ENCODE peak calls at places on chromosomes 13 and 19, in six cellular contexts. R, H, P, F, L and J are unnamed samples. For H3K4me1, the result is how much of the 10 kb centered on the place peaks cover.

GRCh38 chr13:108919036-108919907 is 289.9 kb downstream of the MYO16 start:
- DNase-seq in R (no peak), H (no peak), P (peak), F (no peak), L (no peak), J (peak)

GRCh38 chr13:110233682-110234280 is 73.2 kb downstream of the COL4A1 start:
- DNase-seq in R (no peak), H (no peak), P (no peak), F (no peak), L (no peak), J (peak)

GRCh38 chr13:36453518-36453917 is 21.2 kb downstream of the CCNA1 start:
- DNase-seq in R (no peak), H (peak), P (peak), F (no peak), L (no peak), J (peak)

GRCh38 chr13:73754727-73755292 is 379.4 kb downstream of the KLF12 start:
- DNase-seq in R (peak), H (peak), P (peak), F (peak), L (no peak), J (peak)

GRCh38 chr13:112353856-112354255 is 22.3 kb upstream of the SPACA7 start:
- DNase-seq in R (no peak), H (no peak), P (no peak), F (no peak), L (no peak), J (no peak)

GRCh38 chr13:79674765-79675515 is 194.0 kb downstream of the NDFIP2 start:
- DNase-seq in R (no peak), H (no peak), P (no peak), F (no peak), L (no peak), J (no peak)

GRCh38 chr19:35261356-35262100 is 7.2 kb upstream of the USF2 start:
- DNase-seq in R (no peak), H (no peak), P (no peak), F (no peak), L (peak), J (no peak)

GRCh38 chr13:73198888-73199497 is 140.2 kb downstream of the KLF5 start:
- DNase-seq in R (no peak), H (no peak), P (no peak), F (no peak), L (no peak), J (no peak)

GRCh38 chr19:17766543-17767131 is 15.4 kb downstream of the FCHO1 start:
- DNase-seq in R (peak), H (peak), P (peak), F (peak), L (peak), J (peak)

GRCh38 chr13:25948910-25949309 is 102.9 kb downstream of the SHISA2 start:
- DNase-seq in R (no peak), H (no peak), P (no peak), F (no peak), L (no peak), J (no peak)

GRCh38 chr13:98513837-98514236 is 63.1 kb downstream of the STK24 start:
- DNase-seq in R (no peak), H (no peak), P (no peak), F (no peak), L (no peak), J (no peak)

GRCh38 chr13:60335531-60335930 is 61.5 kb upstream of the TDRD3 start:
- DNase-seq in R (no peak), H (peak), P (peak), F (no peak), L (no peak), J (peak)

GRCh38 chr19:3607398-3608078 is 863 bp upstream of the TBXA2R start:
- DNase-seq in R (no peak), H (peak), P (no peak), F (no peak), L (peak), J (peak)

GRCh38 chr19:45593520-45593919 is 8.5 kb downstream of the GPR4 start:
- DNase-seq in R (no peak), H (no peak), P (no peak), F (no peak), L (no peak), J (no peak)

GRCh38 chr19:49333426-49334288 is 1.5 kb upstream of the CD37 start:
- DNase-seq in R (no peak), H (no peak), P (peak), F (no peak), L (peak), J (peak)

GRCh38 chr19:38683393-38684077 is 36.1 kb downstream of the ACTN4 start:
- DNase-seq in R (no peak), H (peak), P (peak), F (peak), L (peak), J (peak)

GRCh38 chr19:47280183-47280797 is 5.6 kb downstream of the INAFM1 start:
- DNase-seq in R (no peak), H (peak), P (no peak), F (peak), L (peak), J (peak)

GRCh38 chr13:101218484-101218883 is 197.8 kb downstream of the NALCN start:
- DNase-seq in R (no peak), H (no peak), P (peak), F (no peak), L (no peak), J (no peak)

GRCh38 chr13:75963318-75963717 is 327.2 kb downstream of the LMO7 start:
- DNase-seq in R (no peak), H (peak), P (no peak), F (no peak), L (no peak), J (peak)

GRCh38 chr19:33559996-33560395 is 38.4 kb upstream of the PEPD start:
- DNase-seq in R (no peak), H (no peak), P (no peak), F (no peak), L (no peak), J (no peak)

GRCh38 chr19:10292206-10292788 is 2.5 kb downstream of the ICAM5 start:
- DNase-seq in R (peak), H (peak), P (peak), F (no peak), L (peak), J (peak)

GRCh38 chr19:53365899-53366493 is 491 bp downstream of the ZNF525 start:
- DNase-seq in R (no peak), H (no peak), P (no peak), F (peak), L (no peak), J (no peak)

GRCh38 chr19:45468159-45468651 is 409 bp downstream of the FOSB start:
- DNase-seq in R (no peak), H (peak), P (no peak), F (no peak), L (no peak), J (no peak)

GRCh38 chr13:30681489-30682242 is 53.7 kb upstream of the ALOX5AP start:
- DNase-seq in R (no peak), H (no peak), P (peak), F (no peak), L (no peak), J (peak)

GRCh38 chr13:88887045-88887662 is 1216.0 kb downstream of the SLITRK5 start:
- DNase-seq in R (no peak), H (peak), P (no peak), F (no peak), L (peak), J (no peak)

GRCh38 chr19:29833614-29834261 is 21.9 kb downstream of the CCNE1 start:
- DNase-seq in R (no peak), H (no peak), P (no peak), F (no peak), L (no peak), J (no peak)

GRCh38 chr13:75079226-75079625 is 402.7 kb downstream of the TBC1D4 start:
- DNase-seq in R (no peak), H (no peak), P (peak), F (no peak), L (no peak), J (peak)

GRCh38 chr13:106355866-106356265 is 179.6 kb downstream of the EFNB2 start:
- DNase-seq in R (no peak), H (no peak), P (no peak), F (no peak), L (no peak), J (no peak)

GRCh38 chr13:50365683-50366391 is 350.6 kb downstream of the KCNRG start:
- DNase-seq in R (no peak), H (no peak), P (no peak), F (peak), L (no peak), J (no peak)

GRCh38 chr19:3970313-3970807 is 539 bp downstream of the DAPK3 start:
- DNase-seq in R (no peak), H (no peak), P (no peak), F (peak), L (no peak), J (no peak)

GRCh38 chr13:67880916-67881315 is 650.8 kb upstream of the PCDH9 start:
- DNase-seq in R (no peak), H (no peak), P (no peak), F (no peak), L (no peak), J (peak)

GRCh38 chr13:19673473-19674430 is 40.3 kb downstream of the MPHOSPH8 start:
- DNase-seq in R (no peak), H (no peak), P (no peak), F (no peak), L (no peak), J (no peak)

GRCh38 chr19:13024126-13024957 is 29.1 kb downstream of the NFIX start:
- DNase-seq in R (no peak), H (peak), P (peak), F (no peak), L (no peak), J (peak)
- H3K4me1 ChIP-seq in R (under half), H (under half), P (under half), F (under half), L (under half), J (under half)

GRCh38 chr19:7898967-7899366 is 4.7 kb upstream of the MAP2K7 start:
- DNase-seq in R (no peak), H (no peak), P (no peak), F (no peak), L (no peak), J (no peak)

GRCh38 chr19:7899751-7900352 is 3.8 kb upstream of the MAP2K7 start:
- DNase-seq in R (no peak), H (no peak), P (no peak), F (no peak), L (no peak), J (no peak)

GRCh38 chr19:7901337-7901736 is 2.3 kb upstream of the MAP2K7 start:
- DNase-seq in R (no peak), H (no peak), P (no peak), F (no peak), L (no peak), J (no peak)

GRCh38 chr19:7900931-7901330 is 2.7 kb upstream of the MAP2K7 start:
- DNase-seq in R (no peak), H (no peak), P (no peak), F (no peak), L (no peak), J (no peak)

DNA sequence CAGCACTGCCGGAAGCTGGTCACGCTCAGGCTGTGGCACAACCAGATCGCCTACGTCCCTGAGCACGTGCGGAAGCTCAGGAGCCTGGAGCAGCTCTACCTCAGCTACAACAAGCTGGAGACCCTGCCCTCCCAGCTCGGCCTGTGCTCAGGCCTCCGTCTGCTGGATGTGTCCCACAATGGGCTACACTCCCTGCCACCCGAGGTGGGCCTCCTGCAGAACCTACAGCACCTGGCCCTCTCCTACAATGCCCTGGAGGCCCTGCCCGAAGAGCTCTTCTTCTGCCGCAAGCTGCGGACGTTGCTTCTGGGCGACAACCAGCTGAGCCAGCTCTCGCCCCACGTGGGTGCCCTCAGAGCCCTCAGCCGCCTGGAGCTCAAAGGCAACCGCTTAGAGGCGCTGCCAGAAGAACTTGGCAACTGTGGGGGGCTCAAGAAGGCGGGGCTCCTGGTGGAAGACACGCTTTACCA is 3.2 kb upstream of the MAP2K7 start:
- DNase-seq in R (no peak), H (no peak), P (no peak), F (no peak), L (no peak), J (no peak)
- H3K4ac ChIP-seq in R (no peak), H (no peak), P (no peak), F (no peak), L (no peak), J (no peak)

GRCh38 chr19:2077833-2078619 is 18.1 kb downstream of the MOB3A start:
- DNase-seq in R (no peak), H (no peak), P (no peak), F (peak), L (no peak), J (no peak)
- H3K4me1 ChIP-seq in R (under half), H (under half), P (under half), F (under half), L (under half), J (under half)

GRCh38 chr19:12722566-12723382 is 958 bp downstream of the TNPO2 start:
- DNase-seq in R (peak), H (peak), P (peak), F (peak), L (peak), J (peak)
- H3K4ac ChIP-seq in R (no peak), H (peak), P (peak), F (peak), L (no peak), J (peak)

DNA sequence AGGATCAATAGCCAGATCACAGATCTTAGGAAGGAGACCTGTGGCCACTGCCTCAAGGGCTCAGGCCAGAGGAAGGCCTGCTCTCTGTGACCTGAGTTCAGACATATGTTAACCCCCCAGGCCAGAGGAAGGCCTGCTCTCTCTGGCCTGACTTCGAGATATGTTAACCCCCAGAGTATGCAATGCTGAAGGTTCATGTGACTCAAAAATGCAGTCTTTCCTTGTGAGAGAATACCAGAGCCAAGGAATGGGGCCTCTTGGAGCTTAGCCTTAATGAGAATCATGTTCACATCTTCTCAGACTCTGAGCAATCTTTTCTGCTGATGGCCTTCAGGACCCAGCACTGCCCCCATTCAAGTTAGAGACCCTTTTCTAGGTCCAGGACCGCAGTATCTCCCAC is 36.7 kb downstream of the MBNL2 start:
- DNase-seq in R (no peak), H (peak), P (peak), F (no peak), L (no peak), J (peak)
- H3K4me1 ChIP-seq in R (under half), H (under half), P (half or more), F (under half), L (under half), J (under half)

GRCh38 chr19:5333581-5334365 is 6.8 kb downstream of the PTPRS start:
- DNase-seq in R (no peak), H (no peak), P (no peak), F (no peak), L (no peak), J (no peak)

GRCh38 chr19:5332501-5332900 is 8.1 kb downstream of the PTPRS start:
- DNase-seq in R (no peak), H (no peak), P (no peak), F (no peak), L (no peak), J (no peak)

GRCh38 chr19:5330307-5330720 is 10.3 kb downstream of the PTPRS start:
- DNase-seq in R (no peak), H (no peak), P (no peak), F (no peak), L (no peak), J (no peak)

GRCh38 chr19:5334366-5334739 is 6.3 kb downstream of the PTPRS start:
- DNase-seq in R (no peak), H (no peak), P (no peak), F (no peak), L (no peak), J (no peak)

GRCh38 chr19:5331790-5332189 is 8.8 kb downstream of the PTPRS start:
- DNase-seq in R (no peak), H (no peak), P (no peak), F (no peak), L (no peak), J (no peak)
- H3K4ac ChIP-seq in R (no peak), H (no peak), P (no peak), F (no peak), L (no peak), J (no peak)

DNA sequence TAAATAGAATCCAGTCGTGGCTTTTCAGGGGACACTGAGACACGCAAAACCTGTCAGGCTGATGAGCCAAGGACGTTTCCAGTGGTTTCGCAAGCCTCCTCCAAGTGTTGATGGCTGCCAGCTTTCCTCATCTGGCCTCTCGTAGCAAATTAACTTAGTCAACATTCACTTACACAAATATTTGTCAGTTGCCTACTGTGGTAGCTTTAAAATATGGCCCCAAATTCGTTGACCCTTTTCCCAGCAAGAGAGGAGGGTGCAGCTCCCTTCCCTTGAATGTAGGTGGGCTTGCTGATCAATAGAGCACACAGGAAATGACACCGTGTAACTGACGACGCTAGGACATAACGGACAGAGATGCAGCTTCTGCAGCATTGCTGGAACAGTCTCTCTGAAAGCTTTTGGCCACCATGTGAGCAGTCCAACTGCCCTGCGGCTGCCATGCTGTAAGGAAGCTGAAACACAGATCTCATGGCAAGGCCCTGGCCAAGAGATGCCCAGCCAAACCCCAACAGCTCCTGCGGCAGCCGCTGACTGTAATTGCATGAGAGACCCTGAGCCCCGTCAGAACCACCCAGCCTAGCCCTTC is 5.5 kb upstream of the RANBP3 start:
- DNase-seq in R (no peak), H (no peak), P (no peak), F (no peak), L (no peak), J (peak)
- H3K4me1 ChIP-seq in R (under half), H (under half), P (under half), F (under half), L (under half), J (under half)

GRCh38 chr19:41195675-41196497 is 2.9 kb downstream of the CYP2S1 start:
- DNase-seq in R (no peak), H (no peak), P (peak), F (no peak), L (no peak), J (peak)

GRCh38 chr19:41192574-41193419 is at the start of gene CYP2S1:
- DNase-seq in R (no peak), H (peak), P (peak), F (peak), L (peak), J (peak)

GRCh38 chr19:41194157-41194552 is 1.1 kb downstream of the CYP2S1 start:
- DNase-seq in R (no peak), H (no peak), P (no peak), F (no peak), L (no peak), J (no peak)

GRCh38 chr19:41189425-41190065 is 3.5 kb upstream of the CYP2S1 start:
- DNase-seq in R (no peak), H (peak), P (no peak), F (no peak), L (peak), J (no peak)

GRCh38 chr19:41193420-41194156 is 569 bp downstream of the CYP2S1 start:
- DNase-seq in R (no peak), H (no peak), P (no peak), F (no peak), L (no peak), J (no peak)
- H3K4ac ChIP-seq in R (no peak), H (peak), P (peak), F (no peak), L (no peak), J (peak)

GRCh38 chr19:1239420-1239795 is 1.6 kb upstream of the CBARP start:
- DNase-seq in R (no peak), H (no peak), P (no peak), F (no peak), L (no peak), J (no peak)

GRCh38 chr19:1239796-1240737 is 1.5 kb upstream of the ATP5F1D start:
- DNase-seq in R (peak), H (peak), P (peak), F (peak), L (peak), J (peak)

GRCh38 chr19:1240925-1241324 is 626 bp upstream of the ATP5F1D start:
- DNase-seq in R (no peak), H (no peak), P (no peak), F (no peak), L (no peak), J (no peak)

GRCh38 chr19:1243768-1244692 is 2.5 kb downstream of the ATP5F1D start:
- DNase-seq in R (no peak), H (peak), P (peak), F (peak), L (peak), J (peak)

GRCh38 chr19:1241417-1242095 is at the start of gene ATP5F1D:
- DNase-seq in R (peak), H (peak), P (peak), F (peak), L (peak), J (peak)
- H3K4me1 ChIP-seq in R (under half), H (under half), P (under half), F (under half), L (under half), J (half or more)

GRCh38 chr19:14473915-14474578 is 1.1 kb downstream of the PTGER1 start:
- DNase-seq in R (no peak), H (no peak), P (no peak), F (peak), L (no peak), J (no peak)

GRCh38 chr19:14475251-14476073 is at the start of gene PTGER1:
- DNase-seq in R (no peak), H (peak), P (peak), F (no peak), L (peak), J (peak)

GRCh38 chr19:14476307-14476662 is 1.1 kb upstream of the PTGER1 start:
- DNase-seq in R (no peak), H (no peak), P (no peak), F (no peak), L (no peak), J (no peak)

GRCh38 chr19:14473073-14473790 is 1.9 kb downstream of the PTGER1 start:
- DNase-seq in R (no peak), H (no peak), P (no peak), F (no peak), L (peak), J (no peak)

DNA sequence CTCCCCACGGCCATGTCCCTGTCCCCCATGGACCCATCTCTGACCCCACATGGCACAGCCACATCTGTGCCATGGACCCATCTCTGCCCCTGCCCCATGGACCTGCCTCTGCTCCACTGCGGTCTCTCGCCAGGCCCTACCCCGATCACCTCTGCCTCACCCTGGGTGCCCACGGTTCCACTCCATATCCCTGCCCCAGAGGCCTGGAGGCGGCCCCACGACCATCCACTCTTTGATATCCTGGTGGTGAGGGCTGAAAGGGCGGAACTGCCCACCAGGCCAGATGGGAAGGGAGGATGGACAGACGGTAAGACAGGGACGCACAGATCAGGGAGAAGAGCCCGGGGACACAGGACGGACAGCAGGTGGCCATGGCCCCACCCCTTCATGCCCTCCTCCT is 327 bp downstream of the PTGER1 start:
- DNase-seq in R (no peak), H (no peak), P (no peak), F (no peak), L (no peak), J (no peak)
- H3K4ac ChIP-seq in R (no peak), H (no peak), P (peak), F (no peak), L (no peak), J (no peak)